ENCODE peak calls at places on chromosomes 6 and 20, in six cellular contexts. S, K, B, R, A and C are unnamed samples.
A peak's percentile ranks its signal among the peaks of the same experiment; 100 is the strongest.

GRCh38 chr6:158377866-158378265 is 65.6 kb downstream of the TULP4 start:
- DNase-seq in S (no peak), K (no peak), B (no peak), R (no peak), A (no peak), C (no peak)

GRCh38 chr6:7145269-7146078 is 37.7 kb downstream of the RREB1 start:
- DNase-seq in S (peak; percentile 91), K (no peak), B (no peak), R (no peak), A (no peak), C (no peak)

GRCh38 chr6:2918936-2919335 is 15.8 kb upstream of the SERPINB9 start:
- DNase-seq in S (peak; percentile 42), K (no peak), B (no peak), R (no peak), A (no peak), C (no peak)

GRCh38 chr6:138240476-138241245 is 22.4 kb upstream of the PBOV1 start:
- DNase-seq in S (no peak), K (no peak), B (no peak), R (no peak), A (no peak), C (no peak)

GRCh38 chr6:34182751-34183531 is 37.1 kb upstream of the GRM4 start:
- DNase-seq in S (peak; percentile 49), K (no peak), B (no peak), R (no peak), A (no peak), C (no peak)

GRCh38 chr6:15351631-15352030 is 105.8 kb downstream of the JARID2 start:
- DNase-seq in S (no peak), K (peak; percentile 62), B (peak; percentile 37), R (peak; percentile 62), A (peak; percentile 55), C (peak; percentile 80)

GRCh38 chr6:64984947-64985346 is 722.1 kb downstream of the EYS start:
- DNase-seq in S (no peak), K (no peak), B (no peak), R (no peak), A (no peak), C (no peak)

GRCh38 chr6:102381203-102381602 is 987.7 kb downstream of the GRIK2 start:
- DNase-seq in S (no peak), K (no peak), B (no peak), R (no peak), A (no peak), C (no peak)

GRCh38 chr20:58131111-58131510 is 97.3 kb downstream of the ANKRD60 start:
- DNase-seq in S (no peak), K (no peak), B (no peak), R (no peak), A (no peak), C (no peak)

GRCh38 chr6:85402071-85402470 is 47.8 kb upstream of the NT5E start:
- DNase-seq in S (no peak), K (no peak), B (no peak), R (no peak), A (no peak), C (no peak)

GRCh38 chr20:43983359-43983758 is 68.7 kb downstream of the TOX2 start:
- DNase-seq in S (no peak), K (no peak), B (no peak), R (no peak), A (no peak), C (no peak)

GRCh38 chr20:24768226-24768625 is 180.8 kb upstream of the CST7 start:
- DNase-seq in S (no peak), K (no peak), B (no peak), R (no peak), A (no peak), C (no peak)

GRCh38 chr6:23905301-23905700 is 220.7 kb upstream of the NRSN1 start:
- DNase-seq in S (no peak), K (no peak), B (no peak), R (no peak), A (no peak), C (no peak)

GRCh38 chr6:44858998-44859397 is 469.1 kb upstream of the RUNX2 start:
- DNase-seq in S (no peak), K (no peak), B (no peak), R (no peak), A (no peak), C (no peak)

GRCh38 chr20:54131675-54132611 is 41.8 kb downstream of the CYP24A1 start:
- DNase-seq in S (no peak), K (no peak), B (no peak), R (no peak), A (no peak), C (no peak)

GRCh38 chr6:33247977-33248642 is 23.6 kb downstream of the VPS52 start:
- DNase-seq in S (peak; percentile 90), K (no peak), B (peak; percentile 89), R (peak; percentile 74), A (peak; percentile 90), C (no peak)

GRCh38 chr6:103273048-103273447 is 1586.7 kb downstream of the HACE1 start:
- DNase-seq in S (no peak), K (no peak), B (no peak), R (no peak), A (no peak), C (no peak)

GRCh38 chr6:109187399-109188114 is 92.2 kb downstream of the CEP57L1 start:
- DNase-seq in S (peak; percentile 54), K (no peak), B (peak; percentile 20), R (peak; percentile 22), A (peak; percentile 30), C (peak; percentile 1)

GRCh38 chr6:116200619-116201249 is 53.1 kb downstream of the TSPYL4 start:
- DNase-seq in S (no peak), K (no peak), B (no peak), R (no peak), A (no peak), C (no peak)

GRCh38 chr6:152094276-152094675 is 286.8 kb downstream of the ESR1 start:
- DNase-seq in S (no peak), K (no peak), B (no peak), R (no peak), A (no peak), C (no peak)

GRCh38 chr6:4698901-4699659 is 77.1 kb upstream of the CDYL start:
- DNase-seq in S (no peak), K (no peak), B (no peak), R (no peak), A (no peak), C (no peak)